ENCODE peak calls at places on chromosomes 5 and 9, in eight cellular contexts. M is GM23248, Q is PC-3, I is GM23338, D is HCT116, E is neural progenitor cell, F is SK-N-SH, Y is hepatocyte. B is an unnamed sample.

GRCh38 chr5:164735334-164735733 is 1229.9 kb downstream of the MAT2B start:
- DNase-seq in M (no peak), Q (no peak), I (no peak), D (no peak), E (no peak), F (no peak), Y (no peak), B (no peak)

GRCh38 chr9:123072407-123072995 is 39.0 kb downstream of the GPR21 start:
- DNase-seq in M (no peak), Q (no peak), I (peak; percentile 80), D (no peak), E (no peak), F (no peak), Y (no peak), B (no peak)

GRCh38 chr5:59813761-59814562 is 79.6 kb downstream of the PDE4D start:
- DNase-seq in M (peak; percentile 68), Q (peak; percentile 66), I (peak; percentile 81), D (peak; percentile 51), E (peak; percentile 68), F (peak; percentile 51), Y (peak; percentile 78), B (peak; percentile 61)

GRCh38 chr9:3863114-3863528 is 337.3 kb upstream of the RFX3 start:
- DNase-seq in M (peak; percentile 96), Q (peak; percentile 96), I (no peak), D (peak; percentile 78), E (no peak), F (peak; percentile 35), Y (no peak), B (no peak)

GRCh38 chr9:128495804-128496417 is 8.6 kb upstream of the GLE1 start:
- DNase-seq in M (no peak), Q (peak; percentile 11), I (peak; percentile 51), D (peak; percentile 7), E (peak; percentile 29), F (no peak), Y (no peak), B (no peak)

GRCh38 chr5:59840200-59840601 is 53.3 kb downstream of the PDE4D start:
- DNase-seq in M (peak; percentile 3), Q (no peak), I (no peak), D (no peak), E (no peak), F (peak; percentile 58), Y (peak; percentile 49), B (no peak)

GRCh38 chr9:14189578-14189977 is 124.4 kb downstream of the NFIB start:
- DNase-seq in M (peak; percentile 42), Q (no peak), I (no peak), D (no peak), E (no peak), F (no peak), Y (no peak), B (no peak)

GRCh38 chr5:173720341-173721258 is 104.2 kb upstream of the BOD1 start:
- DNase-seq in M (no peak), Q (no peak), I (no peak), D (no peak), E (peak; percentile 19), F (peak; percentile 79), Y (no peak), B (no peak)

GRCh38 chr9:87973791-87974292 is 491 bp downstream of the CDK20 start:
- DNase-seq in M (no peak), Q (no peak), I (peak; percentile 28), D (no peak), E (peak; percentile 54), F (peak; percentile 34), Y (peak; percentile 22), B (no peak)

GRCh38 chr9:93582115-93582514 is 5.7 kb downstream of the PHF2 start:
- DNase-seq in M (peak; percentile 24), Q (no peak), I (no peak), D (no peak), E (no peak), F (no peak), Y (peak; percentile 74), B (no peak)

GRCh38 chr9:89525673-89526374 is 27.9 kb upstream of the SEMA4D start:
- DNase-seq in M (no peak), Q (peak; percentile 21), I (no peak), D (no peak), E (no peak), F (no peak), Y (peak; percentile 17), B (no peak)

GRCh38 chr5:96331681-96332361 is 101.2 kb downstream of the PCSK1 start:
- DNase-seq in M (no peak), Q (no peak), I (no peak), D (no peak), E (no peak), F (no peak), Y (no peak), B (no peak)

GRCh38 chr5:179257190-179257741 is 88.0 kb downstream of the ADAMTS2 start:
- DNase-seq in M (no peak), Q (no peak), I (no peak), D (no peak), E (no peak), F (peak; percentile 19), Y (no peak), B (no peak)

GRCh38 chr5:1789838-1790462 is 9.7 kb downstream of the MRPL36 start:
- DNase-seq in M (peak; percentile 84), Q (peak; percentile 71), I (no peak), D (no peak), E (no peak), F (no peak), Y (no peak), B (no peak)

GRCh38 chr9:130973686-130974281 is 34.7 kb upstream of the FIBCD1 start:
- DNase-seq in M (no peak), Q (no peak), I (no peak), D (no peak), E (no peak), F (no peak), Y (no peak), B (no peak)

GRCh38 chr5:52668544-52669185 is 119.1 kb upstream of the ITGA1 start:
- DNase-seq in M (no peak), Q (no peak), I (no peak), D (no peak), E (no peak), F (no peak), Y (no peak), B (no peak)

GRCh38 chr5:55578771-55579170 is 44.0 kb upstream of the PLPP1 start:
- DNase-seq in M (peak; percentile 51), Q (no peak), I (no peak), D (no peak), E (no peak), F (no peak), Y (no peak), B (no peak)

GRCh38 chr9:82637368-82637767 is 425.6 kb downstream of the RASEF start:
- DNase-seq in M (no peak), Q (no peak), I (no peak), D (no peak), E (no peak), F (no peak), Y (no peak), B (no peak)

GRCh38 chr5:178545156-178545555 is 45.0 kb downstream of the COL23A1 start:
- DNase-seq in M (no peak), Q (no peak), I (no peak), D (no peak), E (peak; percentile 72), F (no peak), Y (no peak), B (no peak)

GRCh38 chr9:5783982-5784381 is 48.9 kb downstream of the ERMP1 start:
- DNase-seq in M (peak; percentile 4), Q (peak; percentile 12), I (no peak), D (no peak), E (no peak), F (no peak), Y (no peak), B (no peak)

GRCh38 chr5:139426222-139426885 is 13.0 kb downstream of the DNAJC18 start:
- DNase-seq in M (peak; percentile 53), Q (peak; percentile 4), I (no peak), D (no peak), E (no peak), F (no peak), Y (no peak), B (no peak)

GRCh38 chr5:142441638-142442037 is 116.8 kb upstream of the SPRY4 start:
- DNase-seq in M (peak; percentile 20), Q (no peak), I (no peak), D (peak; percentile 43), E (no peak), F (no peak), Y (peak; percentile 22), B (no peak)
- H3K4me2 ChIP-seq in M (no peak overlapping the region), Q (no peak overlapping the region), I (no peak overlapping the region), D (peak overlapping the region; percentile 72), E (no peak overlapping the region), F (no peak overlapping the region), Y (no peak overlapping the region), B (no peak overlapping the region)

GRCh38 chr5:125776656-125777055 is 646.6 kb upstream of the GRAMD2B start:
- DNase-seq in M (no peak), Q (no peak), I (no peak), D (no peak), E (no peak), F (no peak), Y (no peak), B (no peak)
- TF ChIP-seq EZH2phosphoT487 in M (no peak), Q (no peak), I (no peak), D (no peak), E (no peak), F (no peak), Y (no peak), B (no peak)

GRCh38 chr5:136023935-136024645 is 4.7 kb upstream of the TGFBI start:
- DNase-seq in M (peak; percentile 97), Q (no peak), I (no peak), D (no peak), E (no peak), F (no peak), Y (no peak), B (no peak)
- H3K4me2 ChIP-seq in M (peak overlapping the region; percentile 63), Q (no peak overlapping the region), I (no peak overlapping the region), D (no peak overlapping the region), E (no peak overlapping the region), F (no peak overlapping the region), Y (no peak overlapping the region), B (no peak overlapping the region)

GRCh38 chr9:115117999-115118470 is at the start of gene TNC:
- DNase-seq in M (peak; percentile 88), Q (peak; percentile 81), I (peak; percentile 81), D (no peak), E (peak; percentile 87), F (peak; percentile 64), Y (peak; percentile 82), B (no peak)
- TF ChIP-seq EZH2phosphoT487 in M (no peak), Q (no peak), I (no peak), D (peak; percentile 45), E (no peak), F (no peak), Y (no peak), B (no peak)

DNA sequence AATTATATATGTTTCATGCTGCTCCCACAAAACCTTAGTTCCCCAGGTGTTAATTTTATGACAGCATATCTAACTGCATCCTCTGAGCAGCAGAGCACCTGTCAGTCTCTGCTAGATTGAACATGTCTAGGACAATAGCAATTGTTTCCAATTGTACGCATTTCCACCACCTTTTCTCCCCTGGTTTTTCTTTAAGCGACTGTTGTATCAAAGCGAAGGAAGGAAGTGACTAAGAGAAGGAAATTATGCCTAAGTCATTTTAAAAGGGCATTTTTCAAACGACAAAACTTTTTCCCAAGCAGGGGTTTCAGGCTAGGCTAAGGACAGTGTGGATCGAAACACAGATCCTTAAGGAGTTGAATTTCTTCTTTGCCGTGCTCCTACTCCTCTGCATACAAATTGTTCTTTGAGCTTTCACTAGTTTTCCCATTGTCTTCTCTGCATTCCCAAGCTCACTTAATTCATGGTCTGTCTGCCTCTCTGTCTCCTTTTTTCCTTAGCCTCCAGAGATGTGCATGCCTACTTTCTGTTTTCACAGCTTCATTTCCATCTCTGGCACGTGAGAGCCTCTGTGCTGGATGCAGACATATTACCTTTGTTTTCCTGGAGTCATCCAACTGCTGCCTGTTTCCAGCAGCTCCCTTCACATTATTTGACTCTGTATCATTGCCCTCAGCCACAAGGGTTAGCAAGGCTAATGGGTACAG is 39.4 kb upstream of the STARD4 start:
- DNase-seq in M (no peak), Q (peak; percentile 41), I (peak; percentile 60), D (no peak), E (peak; percentile 41), F (no peak), Y (no peak), B (no peak)
- H3K4me2 ChIP-seq in M (peak overlapping the region; percentile 65), Q (peak overlapping the region; percentile 52), I (peak overlapping the region; percentile 14), D (no peak overlapping the region), E (peak overlapping the region; percentile 46), F (peak overlapping the region; percentile 18), Y (no peak overlapping the region), B (no peak overlapping the region)